ENCODE peak calls at places on chromosomes 2 and 18, in eight cellular contexts. P is fibroblast of lung, W is K562, Q is HepG2, A is GM23248, T is neural progenitor cell, L is GM23338, X is A549. Y is an unnamed sample. For H3K4me1, the result is how much of the 10 kb centered on the place peaks cover.

GRCh38 chr2:43136862-43137261 is 89.5 kb downstream of the ZFP36L2 start:
- DNase-seq in X (no peak), A (no peak), W (no peak), L (no peak), P (no peak), Q (no peak), T (no peak), Y (no peak)

GRCh38 chr18:51151568-51152511 is 45.6 kb downstream of the MEX3C start:
- DNase-seq in W (no peak), A (no peak), X (no peak), T (no peak), L (peak), P (no peak), Q (no peak), Y (no peak)

GRCh38 chr2:229270551-229271410 is at the start of gene PID1:
- DNase-seq in T (peak), A (peak), X (peak), P (peak), L (peak), W (no peak), Q (no peak), Y (no peak)

GRCh38 chr18:79493211-79493800 is 97.6 kb downstream of the NFATC1 start:
- DNase-seq in W (no peak), P (no peak), X (no peak), A (no peak), L (no peak), T (no peak), Q (no peak), Y (no peak)

GRCh38 chr2:10880586-10881321 is 31.0 kb upstream of the KCNF1 start:
- DNase-seq in A (no peak), X (no peak), T (no peak), Q (no peak), W (no peak), L (no peak), P (no peak), Y (no peak)

GRCh38 chr2:201358684-201359083 is 1.5 kb upstream of the FLACC1 start:
- DNase-seq in A (peak), Q (no peak), X (peak), W (no peak), T (no peak), P (peak), L (no peak), Y (peak)

GRCh38 chr2:146853741-146854444 is 990.9 kb upstream of the ACVR2A start:
- DNase-seq in X (no peak), P (peak), A (peak), T (no peak), Q (no peak), W (no peak), L (peak), Y (no peak)

GRCh38 chr2:177783091-177783490 is 289.5 kb downstream of the PDE11A start:
- DNase-seq in A (no peak), W (no peak), L (no peak), P (peak), X (no peak), T (no peak), Q (no peak), Y (no peak)

GRCh38 chr2:164757934-164758695 is 83.5 kb downstream of the COBLL1 start:
- DNase-seq in P (peak), Q (peak), A (peak), W (no peak), X (peak), L (no peak), T (no peak), Y (no peak)

GRCh38 chr18:38718365-38718901 is 1152.8 kb upstream of the CELF4 start:
- DNase-seq in W (no peak), X (no peak), A (no peak), T (no peak), Q (no peak), L (no peak), P (no peak), Y (no peak)

GRCh38 chr2:9753276-9753600 is 90.0 kb upstream of the TAF1B start:
- DNase-seq in Q (no peak), L (no peak), P (peak), A (peak), X (peak), W (peak), T (peak), Y (peak)

GRCh38 chr2:191877875-191878274 is 31.0 kb upstream of the CAVIN2 start:
- DNase-seq in L (no peak), W (no peak), A (no peak), P (no peak), T (no peak), Q (no peak), X (no peak), Y (no peak)

GRCh38 chr2:151918308-151918707 is 90.1 kb upstream of the ARL5A start:
- DNase-seq in T (no peak), L (no peak), A (no peak), X (no peak), Q (no peak), P (no peak), W (no peak), Y (no peak)

GRCh38 chr18:49560277-49561126 is 1.4 kb upstream of the LIPG start:
- DNase-seq in L (peak), T (peak), Q (no peak), A (peak), W (no peak), X (no peak), P (peak), Y (no peak)

GRCh38 chr2:66489433-66489832 is 54.5 kb downstream of the MEIS1 start:
- DNase-seq in L (no peak), T (no peak), W (no peak), A (no peak), P (no peak), X (no peak), Q (no peak), Y (no peak)

GRCh38 chr18:32450874-32451273 is 19.8 kb downstream of the GAREM1 start:
- DNase-seq in W (no peak), A (no peak), L (no peak), T (no peak), Q (no peak), P (no peak), X (no peak), Y (no peak)

GRCh38 chr18:75211002-75211621 is 515 bp downstream of the TSHZ1 start:
- DNase-seq in A (peak), L (peak), W (peak), P (no peak), X (no peak), T (peak), Q (peak), Y (no peak)

DNA sequence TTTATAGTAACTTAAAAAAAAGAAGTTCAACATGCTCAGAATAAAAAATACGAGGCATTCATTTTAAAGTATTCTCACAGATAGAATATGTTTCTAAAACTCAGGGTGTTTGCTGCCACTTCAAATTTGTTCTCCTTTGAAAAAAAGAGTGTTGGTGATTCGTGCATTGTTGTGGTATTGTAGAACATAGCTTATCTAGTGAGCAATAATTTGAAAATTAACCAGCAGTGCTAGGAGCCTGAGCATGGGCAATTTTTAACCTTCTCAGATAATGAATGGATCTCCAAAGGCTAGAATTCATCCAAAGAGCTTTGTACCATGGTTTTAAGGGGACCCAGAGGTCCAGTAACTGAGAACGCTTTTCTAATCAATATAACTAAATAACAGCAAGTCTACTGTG is 3.7 kb downstream of the CYRIA start:
- DNase-seq in W (no peak), P (peak), T (no peak), L (no peak), Q (no peak), X (no peak), A (no peak), Y (no peak)
- H3K4me1 ChIP-seq in W (under half), P (under half), T (under half), L (under half), Q (under half), X (under half), A (under half), Y (under half)

GRCh38 chr2:241308267-241308666 is 7.2 kb downstream of the HDLBP start:
- DNase-seq in P (peak), Q (no peak), A (no peak), T (no peak), W (no peak), X (no peak), L (no peak), Y (no peak)

GRCh38 chr2:241309684-241310117 is 5.8 kb downstream of the HDLBP start:
- DNase-seq in Q (no peak), L (no peak), A (peak), W (no peak), T (no peak), P (peak), X (no peak), Y (no peak)

GRCh38 chr2:241310917-241311566 is 4.4 kb downstream of the HDLBP start:
- DNase-seq in W (no peak), Q (no peak), P (no peak), T (no peak), X (no peak), L (no peak), A (no peak), Y (no peak)

GRCh38 chr2:241307055-241307454 is 8.4 kb downstream of the HDLBP start:
- DNase-seq in Q (no peak), W (no peak), T (no peak), X (no peak), A (no peak), P (no peak), L (no peak), Y (no peak)

DNA sequence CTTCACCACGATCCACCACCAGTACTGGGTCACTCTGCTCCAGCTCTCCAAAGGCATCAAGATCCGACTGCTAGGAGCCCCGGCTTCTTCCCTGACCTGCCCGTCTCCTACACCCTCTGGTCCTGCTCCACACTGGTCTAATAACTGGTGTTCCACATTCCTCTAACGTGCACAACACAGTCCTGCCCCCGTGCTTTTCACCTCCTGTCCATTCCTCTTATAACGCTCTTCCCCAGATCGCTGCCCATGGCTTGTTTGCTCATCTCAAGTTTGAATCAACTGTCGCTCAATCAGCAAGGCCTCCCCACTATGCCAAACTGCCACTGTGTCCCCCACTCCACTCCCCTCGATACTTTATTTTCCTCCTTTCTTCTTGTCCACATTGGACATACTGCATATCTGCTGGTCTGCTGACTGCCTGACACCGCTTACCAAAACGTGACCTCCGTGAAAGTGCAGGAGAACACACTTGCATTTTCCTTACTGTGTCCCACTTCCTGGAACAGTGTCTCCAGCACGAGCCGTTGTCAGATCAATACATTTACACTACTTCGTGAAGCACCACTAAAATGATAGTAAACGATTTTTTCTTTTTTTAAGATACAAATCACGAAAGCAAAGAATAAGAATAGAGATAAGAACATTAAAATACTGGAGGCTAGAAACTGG is 6.5 kb downstream of the HDLBP start:
- DNase-seq in A (no peak), X (no peak), P (no peak), Q (no peak), W (no peak), T (no peak), L (no peak), Y (no peak)
- H3K4me2 ChIP-seq in A (no peak), X (no peak), P (no peak), Q (no peak), W (no peak), T (no peak), L (no peak), Y (no peak)

GRCh38 chr2:26724784-26725515 is 32.4 kb downstream of the KCNK3 start:
- DNase-seq in T (no peak), W (no peak), L (no peak), Q (no peak), X (no peak), A (no peak), P (no peak), Y (no peak)

GRCh38 chr2:26722911-26723310 is 30.4 kb downstream of the KCNK3 start:
- DNase-seq in X (no peak), P (no peak), A (no peak), Q (no peak), T (no peak), L (no peak), W (no peak), Y (no peak)

GRCh38 chr2:26723475-26723874 is 31.0 kb downstream of the KCNK3 start:
- DNase-seq in Q (no peak), A (no peak), P (no peak), W (no peak), X (no peak), T (no peak), L (no peak), Y (no peak)

GRCh38 chr2:26725516-26725810 is 32.9 kb downstream of the KCNK3 start:
- DNase-seq in X (no peak), W (no peak), A (no peak), Q (no peak), L (no peak), P (no peak), T (no peak), Y (no peak)

DNA sequence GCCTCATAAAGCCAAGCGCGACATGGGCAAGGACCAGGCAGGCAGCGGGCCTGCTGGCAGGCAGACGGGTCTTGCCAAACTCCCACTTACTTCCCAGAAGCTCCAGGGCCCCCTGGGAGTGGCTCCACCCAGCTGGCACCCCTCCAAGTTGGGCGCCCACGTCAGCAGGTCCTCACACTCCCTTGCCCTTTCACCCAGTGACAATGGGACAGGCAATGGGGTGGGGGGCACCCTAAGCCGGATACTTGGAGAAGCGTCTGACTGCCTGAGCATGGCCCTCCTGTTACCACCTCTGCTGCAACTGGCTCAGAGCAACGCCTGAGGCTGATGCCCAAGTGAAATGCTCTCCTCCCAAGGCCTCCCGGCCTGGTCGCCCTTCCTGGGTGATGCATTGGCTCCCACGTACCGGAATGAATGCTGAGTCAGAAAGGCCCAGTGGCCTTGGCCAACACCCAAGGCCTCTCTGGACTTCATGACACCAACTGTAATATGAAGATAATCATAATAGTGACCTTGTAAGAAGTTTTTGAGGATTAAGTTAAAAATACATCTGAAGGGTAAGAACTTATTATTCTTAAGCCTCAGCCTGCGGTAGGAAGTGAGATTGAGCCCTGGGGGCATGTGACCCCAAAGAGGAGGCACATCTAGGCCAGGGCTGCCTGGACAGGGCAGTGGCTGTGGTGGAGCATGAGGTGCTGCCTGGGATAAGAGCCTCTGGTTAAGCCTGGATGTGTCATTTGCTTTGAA is 31.7 kb downstream of the KCNK3 start:
- DNase-seq in Q (peak), W (peak), L (no peak), A (peak), P (peak), T (no peak), X (peak), Y (peak)
- H3K4me1 ChIP-seq in Q (under half), W (under half), L (under half), A (under half), P (under half), T (under half), X (half or more), Y (half or more)

DNA sequence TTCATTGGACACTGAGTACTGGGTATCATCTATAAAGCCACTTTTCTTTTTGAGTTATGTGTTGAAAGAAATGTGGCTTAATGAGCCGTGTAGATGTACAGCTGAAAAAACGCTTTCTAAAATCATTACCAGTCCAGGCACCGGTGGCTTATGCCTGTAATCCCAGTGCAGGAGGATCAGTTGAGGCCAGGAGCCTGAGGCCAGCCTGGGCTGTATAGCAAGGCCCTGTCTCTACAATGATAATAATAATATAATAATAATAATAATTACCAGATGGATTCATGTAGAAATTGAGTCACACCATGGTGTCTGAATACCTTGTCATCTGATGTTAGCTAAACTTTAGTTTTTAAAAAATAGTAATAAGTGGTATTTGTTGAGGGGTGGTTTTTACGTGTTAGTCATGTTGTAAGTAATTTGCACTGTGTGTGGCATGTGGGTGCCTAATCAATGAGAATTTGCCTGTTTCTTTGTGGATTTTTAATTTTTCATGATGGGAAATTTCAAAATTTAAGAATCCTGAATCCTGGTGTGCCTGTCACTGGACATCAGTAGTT is 30.1 kb downstream of the NCK2 start:
- DNase-seq in P (no peak), T (no peak), W (no peak), A (no peak), Q (no peak), X (no peak), L (no peak), Y (no peak)
- H3K4me2 ChIP-seq in P (no peak), T (no peak), W (no peak), A (no peak), Q (no peak), X (no peak), L (no peak), Y (no peak)

GRCh38 chr2:6814869-6815268 is 50.8 kb downstream of the CMPK2 start:
- DNase-seq in X (no peak), T (no peak), W (no peak), P (no peak), Q (no peak), L (no peak), A (no peak), Y (no peak)
- H3K4me1 ChIP-seq in X (under half), T (under half), W (under half), P (under half), Q (under half), L (under half), A (under half), Y (under half)

GRCh38 chr2:226337941-226338605 is 461.5 kb downstream of the IRS1 start:
- DNase-seq in X (no peak), P (peak), W (no peak), L (no peak), T (no peak), Q (no peak), A (no peak), Y (no peak)

GRCh38 chr2:226338825-226339224 is 460.8 kb downstream of the IRS1 start:
- DNase-seq in W (no peak), P (peak), L (no peak), X (no peak), A (peak), Q (no peak), T (no peak), Y (peak)

GRCh38 chr2:226333388-226333787 is 466.2 kb downstream of the IRS1 start:
- DNase-seq in A (no peak), T (no peak), P (no peak), Q (no peak), X (no peak), L (no peak), W (no peak), Y (no peak)

GRCh38 chr2:226336283-226336682 is 463.3 kb downstream of the IRS1 start:
- DNase-seq in Q (no peak), T (no peak), L (no peak), W (no peak), X (no peak), P (no peak), A (no peak), Y (no peak)

GRCh38 chr2:226334981-226335720 is 464.5 kb downstream of the IRS1 start:
- DNase-seq in A (peak), X (no peak), P (peak), Q (peak), W (no peak), L (no peak), T (no peak), Y (no peak)
- H3K4me2 ChIP-seq in A (no peak), X (no peak), P (no peak), Q (no peak), W (no peak), L (no peak), T (no peak), Y (no peak)

GRCh38 chr2:96867756-96868554 is 1.9 kb downstream of the SEMA4C start:
- DNase-seq in L (no peak), X (no peak), T (no peak), W (no peak), P (no peak), Q (no peak), A (peak), Y (no peak)
- H3K4me1 ChIP-seq in L (under half), X (under half), T (under half), W (under half), P (under half), Q (under half), A (under half), Y (under half)

GRCh38 chr2:128498086-128498485 is 179.4 kb upstream of the HS6ST1 start:
- DNase-seq in W (no peak), L (no peak), T (no peak), P (no peak), X (no peak), A (no peak), Q (no peak), Y (no peak)

GRCh38 chr2:128501022-128501690 is 182.5 kb upstream of the HS6ST1 start:
- DNase-seq in W (no peak), A (no peak), P (no peak), X (no peak), L (no peak), T (no peak), Q (no peak), Y (no peak)

GRCh38 chr2:128500136-128500800 is 181.6 kb upstream of the HS6ST1 start:
- DNase-seq in Q (no peak), A (no peak), L (no peak), X (no peak), P (peak), T (no peak), W (no peak), Y (no peak)

GRCh38 chr2:128498589-128498988 is 179.9 kb upstream of the HS6ST1 start:
- DNase-seq in L (no peak), W (no peak), X (no peak), P (no peak), T (no peak), A (no peak), Q (no peak), Y (no peak)

GRCh38 chr2:128499367-128500135 is 180.9 kb upstream of the HS6ST1 start:
- DNase-seq in X (no peak), A (no peak), T (no peak), L (no peak), W (no peak), Q (no peak), P (no peak), Y (no peak)
- H3K4me2 ChIP-seq in X (no peak), A (no peak), T (no peak), L (no peak), W (no peak), Q (no peak), P (no peak), Y (no peak)